ENCODE peak calls at places on chromosomes 16 and 17, in nine cellular contexts. B is neuronal stem cell, X is GM23248, W is PC-3, E is IMR-90, Q is colonic mucosa, O is H9, U is neural progenitor cell, V is Karpas-422. L is an unnamed sample. For H3K9me3, the result is how much of the 10 kb centered on the place peaks cover.

GRCh38 chr17:39822051-39822450 is 42.1 kb downstream of the IKZF3 start:
- DNase-seq in B (no peak), X (no peak), W (no peak), E (no peak), Q (no peak), O (no peak), U (no peak), V (peak), L (no peak)

GRCh38 chr17:68621065-68621464 is 19.9 kb upstream of the FAM20A start:
- DNase-seq in B (no peak), X (peak), W (peak), E (no peak), Q (no peak), O (no peak), U (no peak), V (no peak), L (no peak)

GRCh38 chr17:13403982-13404931 is 197.5 kb downstream of the HS3ST3A1 start:
- DNase-seq in B (no peak), X (no peak), W (no peak), E (no peak), Q (no peak), O (no peak), U (peak), V (no peak), L (no peak)

GRCh38 chr16:711548-712320 is 3.2 kb upstream of the METRN start:
- DNase-seq in B (no peak), X (peak), W (peak), E (peak), Q (peak), O (peak), U (peak), V (peak), L (no peak)

GRCh38 chr17:75557075-75557851 is 30.3 kb upstream of the MYO15B start:
- DNase-seq in B (no peak), X (peak), W (peak), E (peak), Q (peak), O (no peak), U (no peak), V (no peak), L (peak)

GRCh38 chr17:32495347-32496253 is 8.8 kb downstream of the CDK5R1 start:
- DNase-seq in B (no peak), X (peak), W (no peak), E (peak), Q (no peak), O (no peak), U (peak), V (no peak), L (peak)

GRCh38 chr16:30142672-30143346 is 19.8 kb upstream of the MAPK3 start:
- DNase-seq in B (no peak), X (peak), W (peak), E (no peak), Q (no peak), O (peak), U (peak), V (peak), L (no peak)

GRCh38 chr16:35102780-35103403 is 1643.5 kb downstream of the TP53TG3F start:
- DNase-seq in B (no peak), X (peak), W (no peak), E (no peak), Q (no peak), O (no peak), U (no peak), V (peak), L (no peak)

GRCh38 chr16:71557299-71557698 is 19.6 kb downstream of the TAT start:
- DNase-seq in B (no peak), X (no peak), W (no peak), E (no peak), Q (no peak), O (no peak), U (no peak), V (no peak), L (no peak)

GRCh38 chr17:1676401-1676800 is 8.3 kb downstream of the PRPF8 start:
- DNase-seq in B (no peak), X (no peak), W (no peak), E (no peak), Q (no peak), O (no peak), U (no peak), V (no peak), L (no peak)

GRCh38 chr17:47317119-47317518 is 6.6 kb upstream of the EFCAB13 start:
- DNase-seq in B (no peak), X (peak), W (no peak), E (peak), Q (no peak), O (no peak), U (no peak), V (no peak), L (peak)

GRCh38 chr17:42068979-42069378 is 18.6 kb upstream of the C17orf113 start:
- DNase-seq in B (no peak), X (no peak), W (no peak), E (no peak), Q (no peak), O (no peak), U (no peak), V (no peak), L (no peak)

GRCh38 chr17:56351675-56352074 is 198.4 kb downstream of the ANKFN1 start:
- DNase-seq in B (no peak), X (no peak), W (peak), E (no peak), Q (no peak), O (no peak), U (no peak), V (no peak), L (no peak)

GRCh38 chr17:14320734-14321475 is 20.0 kb downstream of the HS3ST3B1 start:
- DNase-seq in B (no peak), X (no peak), W (no peak), E (no peak), Q (no peak), O (no peak), U (peak), V (no peak), L (peak)

GRCh38 chr17:948284-948852 is 31.2 kb downstream of the NXN start:
- DNase-seq in B (no peak), X (no peak), W (no peak), E (no peak), Q (no peak), O (peak), U (peak), V (no peak), L (no peak)

GRCh38 chr17:76002100-76002499 is 1.4 kb downstream of the CDK3 start:
- DNase-seq in B (no peak), X (no peak), W (peak), E (no peak), Q (no peak), O (no peak), U (no peak), V (no peak), L (no peak)

GRCh38 chr16:21301895-21302291 is 23.8 kb upstream of the CRYM start:
- DNase-seq in B (no peak), X (no peak), W (peak), E (peak), Q (no peak), O (no peak), U (no peak), V (no peak), L (no peak)

GRCh38 chr17:31517524-31517923 is 126.0 kb downstream of the RAB11FIP4 start:
- DNase-seq in B (no peak), X (no peak), W (peak), E (no peak), Q (no peak), O (peak), U (peak), V (no peak), L (no peak)

GRCh38 chr16:48498761-48499600 is 111.0 kb downstream of the N4BP1 start:
- DNase-seq in B (no peak), X (peak), W (peak), E (peak), Q (peak), O (no peak), U (no peak), V (no peak), L (peak)

GRCh38 chr17:752620-753219 is 656 bp upstream of the GEMIN4 start:
- DNase-seq in B (no peak), X (peak), W (no peak), E (peak), Q (peak), O (peak), U (peak), V (no peak), L (peak)

GRCh38 chr16:91484-91883 is 13.5 kb downstream of the MPG start:
- DNase-seq in B (no peak), X (no peak), W (no peak), E (no peak), Q (no peak), O (no peak), U (no peak), V (no peak), L (no peak)

GRCh38 chr17:48352630-48353029 is 77.4 kb downstream of the SKAP1 start:
- DNase-seq in B (no peak), X (peak), W (peak), E (peak), Q (no peak), O (no peak), U (no peak), V (no peak), L (peak)

GRCh38 chr16:29849505-29849904 is 13.5 kb downstream of the CDIPT start:
- DNase-seq in B (no peak), X (no peak), W (no peak), E (no peak), Q (no peak), O (no peak), U (peak), V (no peak), L (no peak)

GRCh38 chr17:74446551-74447500 is 14.9 kb downstream of the GPRC5C start:
- DNase-seq in B (no peak), X (peak), W (no peak), E (no peak), Q (no peak), O (no peak), U (no peak), V (no peak), L (no peak)

GRCh38 chr17:5747276-5747675 is 163.0 kb upstream of the NLRP1 start:
- DNase-seq in B (no peak), X (no peak), W (no peak), E (no peak), Q (no peak), O (no peak), U (no peak), V (no peak), L (no peak)

GRCh38 chr16:4937782-4938682 is 1.1 kb upstream of the PPL start:
- DNase-seq in B (no peak), X (peak), W (no peak), E (no peak), Q (peak), O (no peak), U (no peak), V (no peak), L (no peak)

GRCh38 chr17:70862295-70862694 is 693.0 kb downstream of the KCNJ2 start:
- DNase-seq in B (no peak), X (no peak), W (no peak), E (no peak), Q (no peak), O (no peak), U (no peak), V (no peak), L (no peak)

GRCh38 chr17:27326051-27326450 is 32.1 kb downstream of the WSB1 start:
- DNase-seq in B (no peak), X (no peak), W (no peak), E (no peak), Q (no peak), O (peak), U (no peak), V (no peak), L (no peak)

GRCh38 chr17:58187675-58188074 is 4.9 kb upstream of the EPX start:
- DNase-seq in B (no peak), X (no peak), W (no peak), E (no peak), Q (no peak), O (no peak), U (no peak), V (no peak), L (no peak)

GRCh38 chr17:58184986-58185761 is 7.4 kb upstream of the EPX start:
- DNase-seq in B (no peak), X (no peak), W (no peak), E (no peak), Q (no peak), O (no peak), U (no peak), V (no peak), L (no peak)

GRCh38 chr17:58189436-58190146 is 2.9 kb upstream of the EPX start:
- DNase-seq in B (no peak), X (peak), W (peak), E (peak), Q (no peak), O (no peak), U (no peak), V (no peak), L (peak)

GRCh38 chr17:58186591-58186990 is 5.9 kb upstream of the EPX start:
- DNase-seq in B (no peak), X (no peak), W (no peak), E (no peak), Q (no peak), O (no peak), U (no peak), V (no peak), L (no peak)

GRCh38 chr17:58187063-58187462 is 5.5 kb upstream of the EPX start:
- DNase-seq in B (no peak), X (no peak), W (no peak), E (no peak), Q (no peak), O (no peak), U (no peak), V (no peak), L (no peak)
- H3K9me3 ChIP-seq in B (under half), X (under half), W (under half), E (under half), Q (under half), O (under half), U (under half), V (under half), L (under half)

GRCh38 chr16:88058817-88059216 is 107.6 kb downstream of the BANP start:
- DNase-seq in B (no peak), X (no peak), W (no peak), E (no peak), Q (no peak), O (no peak), U (peak), V (no peak), L (no peak)
- H3K9ac ChIP-seq in B (no peak), X (no peak), W (no peak), E (no peak), Q (no peak), O (no peak), U (no peak), V (no peak), L (no peak)

GRCh38 chr16:74909665-74910064 is 75.3 kb downstream of the WDR59 start:
- DNase-seq in B (no peak), X (no peak), W (no peak), E (no peak), Q (no peak), O (no peak), U (no peak), V (no peak), L (no peak)
- H3K9me3 ChIP-seq in B (under half), X (under half), W (under half), E (under half), Q (under half), O (under half), U (under half), V (under half), L (under half)

DNA sequence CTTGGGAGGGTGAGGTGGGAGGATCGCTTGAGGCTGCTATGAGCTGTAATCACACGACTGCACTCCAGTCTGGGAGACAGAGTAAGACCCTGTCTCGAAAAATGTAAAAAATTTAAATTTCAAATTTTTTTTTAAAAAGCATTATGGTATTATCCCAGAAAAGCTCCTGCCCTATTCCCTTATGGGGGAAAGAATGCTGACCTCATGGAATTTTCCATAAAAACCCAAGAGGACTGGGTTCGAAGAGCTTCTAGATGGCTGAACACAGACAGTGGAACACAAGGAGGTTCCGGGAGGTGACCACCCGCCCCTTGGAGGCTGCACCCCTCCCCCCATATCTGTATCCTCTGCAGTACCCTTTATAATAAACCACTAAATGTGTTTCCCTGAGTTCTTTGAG is 4.0 kb downstream of the EIF4A3 start:
- DNase-seq in B (no peak), X (no peak), W (no peak), E (no peak), Q (no peak), O (no peak), U (no peak), V (no peak), L (no peak)
- H3K9ac ChIP-seq in B (no peak), X (no peak), W (no peak), E (no peak), Q (no peak), O (no peak), U (peak), V (no peak), L (no peak)

L was measured in astrocyte.